ENCODE peak calls at places on chromosomes 13 and 19, in ten cellular contexts. One of them, this sample, is unnamed.

GRCh38 chr13:59677966-59678814 is 485.5 kb downstream of the DIAPH3 start:
- DNase-seq in Peyer's patch: no peak
- DNase-seq in GM23338: peak
- DNase-seq in WERI-Rb-1: no peak
- DNase-seq in AG10803: peak
- DNase-seq in adrenal gland: peak
- DNase-seq in pancreas: no peak
- DNase-seq in AG04450: peak
- DNase-seq in A549: peak
- DNase-seq in left ventricle myocardium inferior: no peak
- DNase-seq in this sample: no peak

GRCh38 chr19:47633516-47633915 is 24.6 kb downstream of the BICRA start:
- DNase-seq in AG10803: no peak
- DNase-seq in Peyer's patch: peak
- DNase-seq in GM23338: no peak
- DNase-seq in adrenal gland: no peak
- DNase-seq in A549: no peak
- DNase-seq in left ventricle myocardium inferior: no peak
- DNase-seq in AG04450: no peak
- DNase-seq in WERI-Rb-1: no peak
- DNase-seq in pancreas: no peak
- DNase-seq in this sample: no peak

GRCh38 chr13:79936368-79937136 is 404.4 kb downstream of the SPRY2 start:
- DNase-seq in Peyer's patch: no peak
- DNase-seq in WERI-Rb-1: no peak
- DNase-seq in A549: peak
- DNase-seq in AG04450: peak
- DNase-seq in GM23338: no peak
- DNase-seq in adrenal gland: no peak
- DNase-seq in pancreas: no peak
- DNase-seq in left ventricle myocardium inferior: no peak
- DNase-seq in AG10803: peak
- DNase-seq in this sample: no peak

GRCh38 chr19:41161903-41162302 is 31.1 kb upstream of the CYP2S1 start:
- DNase-seq in A549: no peak
- DNase-seq in AG04450: no peak
- DNase-seq in GM23338: peak
- DNase-seq in left ventricle myocardium inferior: no peak
- DNase-seq in Peyer's patch: no peak
- DNase-seq in pancreas: no peak
- DNase-seq in WERI-Rb-1: peak
- DNase-seq in adrenal gland: no peak
- DNase-seq in AG10803: no peak
- DNase-seq in this sample: no peak

GRCh38 chr13:50081106-50081898 is 66.1 kb downstream of the KCNRG start:
- DNase-seq in AG04450: no peak
- DNase-seq in left ventricle myocardium inferior: peak
- DNase-seq in Peyer's patch: peak
- DNase-seq in GM23338: peak
- DNase-seq in adrenal gland: peak
- DNase-seq in AG10803: no peak
- DNase-seq in WERI-Rb-1: peak
- DNase-seq in A549: no peak
- DNase-seq in pancreas: peak
- DNase-seq in this sample: peak

GRCh38 chr19:18414504-18415176 is 4.6 kb upstream of the SSBP4 start:
- DNase-seq in pancreas: peak
- DNase-seq in adrenal gland: no peak
- DNase-seq in WERI-Rb-1: peak
- DNase-seq in AG10803: no peak
- DNase-seq in A549: no peak
- DNase-seq in AG04450: no peak
- DNase-seq in left ventricle myocardium inferior: peak
- DNase-seq in Peyer's patch: peak
- DNase-seq in GM23338: peak
- DNase-seq in this sample: peak

GRCh38 chr13:72166102-72166660 is 299.2 kb upstream of the DACH1 start:
- DNase-seq in adrenal gland: no peak
- DNase-seq in A549: no peak
- DNase-seq in AG10803: no peak
- DNase-seq in left ventricle myocardium inferior: no peak
- DNase-seq in WERI-Rb-1: no peak
- DNase-seq in Peyer's patch: no peak
- DNase-seq in GM23338: no peak
- DNase-seq in pancreas: no peak
- DNase-seq in AG04450: no peak
- DNase-seq in this sample: no peak

GRCh38 chr13:37708101-37708500 is 109.5 kb upstream of the POSTN start:
- DNase-seq in adrenal gland: no peak
- DNase-seq in left ventricle myocardium inferior: no peak
- DNase-seq in pancreas: no peak
- DNase-seq in A549: no peak
- DNase-seq in Peyer's patch: no peak
- DNase-seq in AG04450: no peak
- DNase-seq in WERI-Rb-1: no peak
- DNase-seq in GM23338: no peak
- DNase-seq in AG10803: no peak
- DNase-seq in this sample: no peak

GRCh38 chr13:110676511-110677204 is 29.3 kb downstream of the CARS2 start:
- DNase-seq in A549: no peak
- DNase-seq in adrenal gland: no peak
- DNase-seq in WERI-Rb-1: no peak
- DNase-seq in GM23338: no peak
- DNase-seq in left ventricle myocardium inferior: no peak
- DNase-seq in AG04450: no peak
- DNase-seq in pancreas: no peak
- DNase-seq in AG10803: no peak
- DNase-seq in Peyer's patch: peak
- DNase-seq in this sample: peak

GRCh38 chr13:106523566-106523965 is 11.9 kb downstream of the EFNB2 start:
- DNase-seq in A549: no peak
- DNase-seq in Peyer's patch: no peak
- DNase-seq in AG04450: no peak
- DNase-seq in WERI-Rb-1: no peak
- DNase-seq in adrenal gland: no peak
- DNase-seq in AG10803: peak
- DNase-seq in pancreas: no peak
- DNase-seq in GM23338: no peak
- DNase-seq in left ventricle myocardium inferior: no peak
- DNase-seq in this sample: no peak

GRCh38 chr13:51726446-51727185 is 77.3 kb downstream of the DHRS12 start:
- DNase-seq in pancreas: no peak
- DNase-seq in Peyer's patch: no peak
- DNase-seq in GM23338: no peak
- DNase-seq in left ventricle myocardium inferior: no peak
- DNase-seq in AG10803: peak
- DNase-seq in WERI-Rb-1: no peak
- DNase-seq in adrenal gland: peak
- DNase-seq in A549: no peak
- DNase-seq in AG04450: peak
- DNase-seq in this sample: no peak

GRCh38 chr13:109951491-109951890 is 165.1 kb upstream of the IRS2 start:
- DNase-seq in WERI-Rb-1: no peak
- DNase-seq in left ventricle myocardium inferior: no peak
- DNase-seq in AG10803: no peak
- DNase-seq in GM23338: no peak
- DNase-seq in pancreas: no peak
- DNase-seq in AG04450: no peak
- DNase-seq in A549: no peak
- DNase-seq in Peyer's patch: no peak
- DNase-seq in adrenal gland: no peak
- DNase-seq in this sample: no peak

GRCh38 chr19:3687774-3688706 is 12.2 kb downstream of the PIP5K1C start:
- DNase-seq in A549: no peak
- DNase-seq in AG10803: no peak
- DNase-seq in Peyer's patch: peak
- DNase-seq in adrenal gland: no peak
- DNase-seq in left ventricle myocardium inferior: no peak
- DNase-seq in WERI-Rb-1: no peak
- DNase-seq in AG04450: no peak
- DNase-seq in GM23338: peak
- DNase-seq in pancreas: no peak
- DNase-seq in this sample: no peak

GRCh38 chr19:35271546-35271945 is 2.8 kb downstream of the USF2 start:
- DNase-seq in GM23338: no peak
- DNase-seq in Peyer's patch: no peak
- DNase-seq in WERI-Rb-1: no peak
- DNase-seq in AG04450: no peak
- DNase-seq in left ventricle myocardium inferior: no peak
- DNase-seq in adrenal gland: no peak
- DNase-seq in A549: no peak
- DNase-seq in AG10803: no peak
- DNase-seq in pancreas: no peak
- DNase-seq in this sample: peak

GRCh38 chr13:99150575-99151370 is 49.9 kb upstream of the UBAC2 start:
- DNase-seq in A549: peak
- DNase-seq in GM23338: no peak
- DNase-seq in pancreas: no peak
- DNase-seq in Peyer's patch: no peak
- DNase-seq in WERI-Rb-1: no peak
- DNase-seq in left ventricle myocardium inferior: no peak
- DNase-seq in adrenal gland: no peak
- DNase-seq in AG04450: no peak
- DNase-seq in AG10803: peak
- DNase-seq in this sample: no peak

GRCh38 chr19:38929929-38930775 is at the start of gene SARS2:
- DNase-seq in pancreas: peak
- DNase-seq in A549: peak
- DNase-seq in WERI-Rb-1: peak
- DNase-seq in AG04450: peak
- DNase-seq in left ventricle myocardium inferior: peak
- DNase-seq in AG10803: peak
- DNase-seq in GM23338: peak
- DNase-seq in adrenal gland: peak
- DNase-seq in Peyer's patch: peak
- DNase-seq in this sample: peak

GRCh38 chr19:38928406-38929001 is 2.1 kb downstream of the SARS2 start:
- DNase-seq in left ventricle myocardium inferior: no peak
- DNase-seq in pancreas: no peak
- DNase-seq in WERI-Rb-1: no peak
- DNase-seq in adrenal gland: no peak
- DNase-seq in AG04450: no peak
- DNase-seq in GM23338: no peak
- DNase-seq in AG10803: no peak
- DNase-seq in A549: no peak
- DNase-seq in Peyer's patch: no peak
- DNase-seq in this sample: no peak

GRCh38 chr19:38930776-38931761 is at the start of gene MRPS12:
- DNase-seq in WERI-Rb-1: peak
- DNase-seq in adrenal gland: peak
- DNase-seq in pancreas: peak
- DNase-seq in GM23338: peak
- DNase-seq in left ventricle myocardium inferior: peak
- DNase-seq in AG10803: peak
- DNase-seq in A549: peak
- DNase-seq in Peyer's patch: peak
- DNase-seq in AG04450: peak
- DNase-seq in this sample: peak

GRCh38 chr19:38933544-38933943 is 2.8 kb downstream of the MRPS12 start:
- DNase-seq in left ventricle myocardium inferior: no peak
- DNase-seq in AG04450: no peak
- DNase-seq in A549: no peak
- DNase-seq in adrenal gland: no peak
- DNase-seq in WERI-Rb-1: no peak
- DNase-seq in AG10803: no peak
- DNase-seq in pancreas: no peak
- DNase-seq in GM23338: no peak
- DNase-seq in Peyer's patch: no peak
- DNase-seq in this sample: no peak

GRCh38 chr19:38932425-38933179 is 1.9 kb downstream of the MRPS12 start:
- DNase-seq in AG04450: no peak
- DNase-seq in pancreas: no peak
- DNase-seq in Peyer's patch: peak
- DNase-seq in adrenal gland: peak
- DNase-seq in AG10803: peak
- DNase-seq in left ventricle myocardium inferior: no peak
- DNase-seq in A549: peak
- DNase-seq in GM23338: peak
- DNase-seq in WERI-Rb-1: peak
- DNase-seq in this sample: no peak
- TF ChIP-seq CTCF in AG04450: peak
- TF ChIP-seq CTCF in pancreas: no peak
- TF ChIP-seq CTCF in Peyer's patch: peak
- TF ChIP-seq CTCF in adrenal gland: no peak
- TF ChIP-seq CTCF in AG10803: peak
- TF ChIP-seq CTCF in left ventricle myocardium inferior: peak
- TF ChIP-seq CTCF in A549: peak
- TF ChIP-seq CTCF in GM23338: peak
- TF ChIP-seq CTCF in WERI-Rb-1: peak
- TF ChIP-seq CTCF in this sample: peak

GRCh38 chr13:65966991-65967451 is 1263.1 kb downstream of the PCDH9 start:
- DNase-seq in left ventricle myocardium inferior: no peak
- DNase-seq in GM23338: peak
- DNase-seq in adrenal gland: peak
- DNase-seq in AG10803: peak
- DNase-seq in AG04450: no peak
- DNase-seq in A549: peak
- DNase-seq in WERI-Rb-1: peak
- DNase-seq in Peyer's patch: no peak
- DNase-seq in pancreas: no peak
- DNase-seq in this sample: no peak
- TF ChIP-seq CTCF in left ventricle myocardium inferior: peak
- TF ChIP-seq CTCF in GM23338: peak
- TF ChIP-seq CTCF in adrenal gland: no peak
- TF ChIP-seq CTCF in AG10803: peak
- TF ChIP-seq CTCF in AG04450: peak
- TF ChIP-seq CTCF in A549: peak
- TF ChIP-seq CTCF in WERI-Rb-1: peak
- TF ChIP-seq CTCF in Peyer's patch: no peak
- TF ChIP-seq CTCF in pancreas: no peak
- TF ChIP-seq CTCF in this sample: no peak

DNA sequence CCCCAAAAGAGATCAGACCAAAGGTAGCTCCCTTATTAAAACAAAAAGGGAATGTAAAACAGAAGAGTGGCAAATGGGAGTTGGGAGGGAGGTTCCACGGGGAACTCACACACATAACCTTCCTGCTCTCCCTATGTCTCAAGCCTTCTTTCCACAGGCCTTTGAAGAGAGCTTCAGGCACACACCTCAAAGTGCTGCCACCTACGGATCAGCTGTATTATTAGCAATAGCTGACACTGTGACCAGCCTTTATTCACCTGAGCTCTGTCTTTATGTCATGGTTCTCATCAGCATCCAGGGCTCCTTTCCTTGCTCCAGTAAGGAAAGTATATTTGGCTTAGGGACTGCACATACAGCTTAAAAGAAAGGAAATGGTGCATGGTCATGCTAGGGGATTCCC is 11.3 kb downstream of the ZNF571 start:
- DNase-seq in Peyer's patch: no peak
- DNase-seq in adrenal gland: no peak
- DNase-seq in WERI-Rb-1: peak
- DNase-seq in left ventricle myocardium inferior: no peak
- DNase-seq in AG04450: no peak
- DNase-seq in pancreas: no peak
- DNase-seq in A549: no peak
- DNase-seq in GM23338: peak
- DNase-seq in AG10803: no peak
- DNase-seq in this sample: no peak
- TF ChIP-seq CTCF in Peyer's patch: no peak
- TF ChIP-seq CTCF in adrenal gland: no peak
- TF ChIP-seq CTCF in WERI-Rb-1: peak
- TF ChIP-seq CTCF in left ventricle myocardium inferior: no peak
- TF ChIP-seq CTCF in AG04450: no peak
- TF ChIP-seq CTCF in pancreas: no peak
- TF ChIP-seq CTCF in A549: no peak
- TF ChIP-seq CTCF in GM23338: peak
- TF ChIP-seq CTCF in AG10803: no peak
- TF ChIP-seq CTCF in this sample: no peak

GRCh38 chr19:54109651-54110050 is 5.8 kb downstream of the TFPT start:
- DNase-seq in pancreas: no peak
- DNase-seq in Peyer's patch: no peak
- DNase-seq in GM23338: no peak
- DNase-seq in WERI-Rb-1: no peak
- DNase-seq in left ventricle myocardium inferior: no peak
- DNase-seq in AG10803: no peak
- DNase-seq in adrenal gland: no peak
- DNase-seq in AG04450: no peak
- DNase-seq in A549: no peak
- DNase-seq in this sample: no peak
- TF ChIP-seq CTCF in pancreas: no peak
- TF ChIP-seq CTCF in Peyer's patch: no peak
- TF ChIP-seq CTCF in GM23338: no peak
- TF ChIP-seq CTCF in WERI-Rb-1: no peak
- TF ChIP-seq CTCF in left ventricle myocardium inferior: no peak
- TF ChIP-seq CTCF in AG10803: no peak
- TF ChIP-seq CTCF in adrenal gland: no peak
- TF ChIP-seq CTCF in AG04450: no peak
- TF ChIP-seq CTCF in A549: no peak
- TF ChIP-seq CTCF in this sample: no peak